ENCODE peak calls at places on chromosomes 16 and 17, in ten cellular contexts. One of them, this sample, is unnamed.

GRCh38 chr17:57369509-57369945 is 113.2 kb downstream of the MSI2 start:
- DNase-seq in esophagus muscularis mucosa: no peak
- DNase-seq in endothelial cell: no peak
- DNase-seq in neural crest cell: no peak
- DNase-seq in IMR-90: peak
- DNase-seq in Calu3: no peak
- DNase-seq in ovary: no peak
- DNase-seq in cardiac fibroblast: peak
- DNase-seq in Caco-2: no peak
- DNase-seq in type B pancreatic cell: no peak
- DNase-seq in this sample: no peak

GRCh38 chr17:33267279-33267790 is 25.8 kb downstream of the ASIC2 start:
- DNase-seq in esophagus muscularis mucosa: no peak
- DNase-seq in endothelial cell: no peak
- DNase-seq in neural crest cell: no peak
- DNase-seq in IMR-90: peak
- DNase-seq in Calu3: no peak
- DNase-seq in ovary: no peak
- DNase-seq in cardiac fibroblast: peak
- DNase-seq in Caco-2: no peak
- DNase-seq in type B pancreatic cell: no peak
- DNase-seq in this sample: peak

GRCh38 chr17:69558796-69559195 is 144.3 kb downstream of the MAP2K6 start:
- DNase-seq in esophagus muscularis mucosa: no peak
- DNase-seq in endothelial cell: no peak
- DNase-seq in neural crest cell: no peak
- DNase-seq in IMR-90: no peak
- DNase-seq in Calu3: no peak
- DNase-seq in ovary: no peak
- DNase-seq in cardiac fibroblast: no peak
- DNase-seq in Caco-2: no peak
- DNase-seq in type B pancreatic cell: no peak
- DNase-seq in this sample: no peak

GRCh38 chr17:79955961-79956735 is 79.5 kb downstream of the TBC1D16 start:
- DNase-seq in esophagus muscularis mucosa: no peak
- DNase-seq in endothelial cell: no peak
- DNase-seq in neural crest cell: no peak
- DNase-seq in IMR-90: no peak
- DNase-seq in Calu3: no peak
- DNase-seq in ovary: no peak
- DNase-seq in cardiac fibroblast: no peak
- DNase-seq in Caco-2: no peak
- DNase-seq in type B pancreatic cell: peak
- DNase-seq in this sample: no peak

GRCh38 chr16:24520983-24521382 is 18.4 kb upstream of the RBBP6 start:
- DNase-seq in esophagus muscularis mucosa: no peak
- DNase-seq in endothelial cell: no peak
- DNase-seq in neural crest cell: no peak
- DNase-seq in IMR-90: no peak
- DNase-seq in Calu3: no peak
- DNase-seq in ovary: no peak
- DNase-seq in cardiac fibroblast: no peak
- DNase-seq in Caco-2: no peak
- DNase-seq in type B pancreatic cell: no peak
- DNase-seq in this sample: no peak

GRCh38 chr16:84117482-84117843 is 721 bp upstream of the MBTPS1 start:
- DNase-seq in esophagus muscularis mucosa: no peak
- DNase-seq in endothelial cell: no peak
- DNase-seq in neural crest cell: no peak
- DNase-seq in IMR-90: peak
- DNase-seq in Calu3: no peak
- DNase-seq in ovary: no peak
- DNase-seq in cardiac fibroblast: peak
- DNase-seq in Caco-2: no peak
- DNase-seq in type B pancreatic cell: no peak
- DNase-seq in this sample: peak

GRCh38 chr16:22721497-22722100 is 92.4 kb upstream of the HS3ST2 start:
- DNase-seq in esophagus muscularis mucosa: no peak
- DNase-seq in endothelial cell: no peak
- DNase-seq in neural crest cell: no peak
- DNase-seq in IMR-90: no peak
- DNase-seq in Calu3: no peak
- DNase-seq in ovary: no peak
- DNase-seq in cardiac fibroblast: no peak
- DNase-seq in Caco-2: no peak
- DNase-seq in type B pancreatic cell: no peak
- DNase-seq in this sample: no peak

GRCh38 chr16:2040450-2041105 is 7.1 kb downstream of the NTHL1 start:
- DNase-seq in esophagus muscularis mucosa: no peak
- DNase-seq in endothelial cell: no peak
- DNase-seq in neural crest cell: no peak
- DNase-seq in IMR-90: no peak
- DNase-seq in Calu3: no peak
- DNase-seq in ovary: no peak
- DNase-seq in cardiac fibroblast: no peak
- DNase-seq in Caco-2: no peak
- DNase-seq in type B pancreatic cell: no peak
- DNase-seq in this sample: no peak

GRCh38 chr17:62966426-62967110 is 533 bp downstream of the TANC2 start:
- DNase-seq in esophagus muscularis mucosa: no peak
- DNase-seq in endothelial cell: peak
- DNase-seq in neural crest cell: peak
- DNase-seq in IMR-90: peak
- DNase-seq in Calu3: peak
- DNase-seq in ovary: peak
- DNase-seq in cardiac fibroblast: peak
- DNase-seq in Caco-2: peak
- DNase-seq in type B pancreatic cell: no peak
- DNase-seq in this sample: no peak

GRCh38 chr17:40485851-40486512 is 15.4 kb downstream of the TNS4 start:
- DNase-seq in esophagus muscularis mucosa: no peak
- DNase-seq in endothelial cell: no peak
- DNase-seq in neural crest cell: no peak
- DNase-seq in IMR-90: peak
- DNase-seq in Calu3: peak
- DNase-seq in ovary: peak
- DNase-seq in cardiac fibroblast: peak
- DNase-seq in Caco-2: no peak
- DNase-seq in type B pancreatic cell: no peak
- DNase-seq in this sample: peak

GRCh38 chr17:9924735-9925191 is 19.7 kb upstream of the RCVRN start:
- DNase-seq in esophagus muscularis mucosa: no peak
- DNase-seq in endothelial cell: peak
- DNase-seq in neural crest cell: peak
- DNase-seq in IMR-90: peak
- DNase-seq in Calu3: peak
- DNase-seq in ovary: peak
- DNase-seq in cardiac fibroblast: peak
- DNase-seq in Caco-2: peak
- DNase-seq in type B pancreatic cell: no peak
- DNase-seq in this sample: peak

GRCh38 chr16:88403794-88404581 is 21.2 kb downstream of the ZNF469 start:
- DNase-seq in esophagus muscularis mucosa: no peak
- DNase-seq in endothelial cell: no peak
- DNase-seq in neural crest cell: no peak
- DNase-seq in IMR-90: peak
- DNase-seq in Calu3: no peak
- DNase-seq in ovary: no peak
- DNase-seq in cardiac fibroblast: no peak
- DNase-seq in Caco-2: no peak
- DNase-seq in type B pancreatic cell: no peak
- DNase-seq in this sample: no peak

GRCh38 chr16:68802190-68802589 is 41.1 kb upstream of the TANGO6 start:
- DNase-seq in esophagus muscularis mucosa: no peak
- DNase-seq in endothelial cell: no peak
- DNase-seq in neural crest cell: no peak
- DNase-seq in IMR-90: peak
- DNase-seq in Calu3: no peak
- DNase-seq in ovary: no peak
- DNase-seq in cardiac fibroblast: peak
- DNase-seq in Caco-2: no peak
- DNase-seq in type B pancreatic cell: no peak
- DNase-seq in this sample: peak

GRCh38 chr16:84585886-84586285 is 32.0 kb downstream of the COTL1 start:
- DNase-seq in esophagus muscularis mucosa: no peak
- DNase-seq in endothelial cell: no peak
- DNase-seq in neural crest cell: peak
- DNase-seq in IMR-90: no peak
- DNase-seq in Calu3: no peak
- DNase-seq in ovary: no peak
- DNase-seq in cardiac fibroblast: no peak
- DNase-seq in Caco-2: peak
- DNase-seq in type B pancreatic cell: no peak
- DNase-seq in this sample: no peak

GRCh38 chr16:68144008-68144407 is 58.8 kb downstream of the NFATC3 start:
- DNase-seq in esophagus muscularis mucosa: no peak
- DNase-seq in endothelial cell: no peak
- DNase-seq in neural crest cell: no peak
- DNase-seq in IMR-90: no peak
- DNase-seq in Calu3: no peak
- DNase-seq in ovary: no peak
- DNase-seq in cardiac fibroblast: no peak
- DNase-seq in Caco-2: no peak
- DNase-seq in type B pancreatic cell: no peak
- DNase-seq in this sample: no peak

GRCh38 chr17:45812102-45812501 is 28.0 kb downstream of the CRHR1 start:
- DNase-seq in esophagus muscularis mucosa: no peak
- DNase-seq in endothelial cell: no peak
- DNase-seq in neural crest cell: no peak
- DNase-seq in IMR-90: no peak
- DNase-seq in Calu3: no peak
- DNase-seq in ovary: no peak
- DNase-seq in cardiac fibroblast: peak
- DNase-seq in Caco-2: no peak
- DNase-seq in type B pancreatic cell: no peak
- DNase-seq in this sample: peak
- TF ChIP-seq CTCF in esophagus muscularis mucosa: no peak
- TF ChIP-seq CTCF in endothelial cell: no peak
- TF ChIP-seq CTCF in neural crest cell: no peak
- TF ChIP-seq CTCF in IMR-90: no peak
- TF ChIP-seq CTCF in Calu3: no peak
- TF ChIP-seq CTCF in ovary: no peak
- TF ChIP-seq CTCF in cardiac fibroblast: peak
- TF ChIP-seq CTCF in Caco-2: no peak
- TF ChIP-seq CTCF in type B pancreatic cell: peak
- TF ChIP-seq CTCF in this sample: peak

GRCh38 chr16:46687486-46687885 is 1.5 kb downstream of the VPS35 start:
- DNase-seq in esophagus muscularis mucosa: no peak
- DNase-seq in endothelial cell: no peak
- DNase-seq in neural crest cell: no peak
- DNase-seq in IMR-90: no peak
- DNase-seq in Calu3: no peak
- DNase-seq in ovary: no peak
- DNase-seq in cardiac fibroblast: no peak
- DNase-seq in Caco-2: no peak
- DNase-seq in type B pancreatic cell: no peak
- DNase-seq in this sample: no peak

GRCh38 chr16:46689492-46690280 is at the start of gene ORC6:
- DNase-seq in esophagus muscularis mucosa: peak
- DNase-seq in endothelial cell: peak
- DNase-seq in neural crest cell: peak
- DNase-seq in IMR-90: peak
- DNase-seq in Calu3: peak
- DNase-seq in ovary: peak
- DNase-seq in cardiac fibroblast: peak
- DNase-seq in Caco-2: peak
- DNase-seq in type B pancreatic cell: peak
- DNase-seq in this sample: peak

GRCh38 chr16:46686815-46687473 is 2.0 kb downstream of the VPS35 start:
- DNase-seq in esophagus muscularis mucosa: no peak
- DNase-seq in endothelial cell: no peak
- DNase-seq in neural crest cell: no peak
- DNase-seq in IMR-90: no peak
- DNase-seq in Calu3: no peak
- DNase-seq in ovary: no peak
- DNase-seq in cardiac fibroblast: no peak
- DNase-seq in Caco-2: no peak
- DNase-seq in type B pancreatic cell: no peak
- DNase-seq in this sample: no peak

GRCh38 chr16:46688657-46689491 is at the start of gene VPS35:
- DNase-seq in esophagus muscularis mucosa: peak
- DNase-seq in endothelial cell: peak
- DNase-seq in neural crest cell: peak
- DNase-seq in IMR-90: peak
- DNase-seq in Calu3: peak
- DNase-seq in ovary: peak
- DNase-seq in cardiac fibroblast: peak
- DNase-seq in Caco-2: peak
- DNase-seq in type B pancreatic cell: peak
- DNase-seq in this sample: peak

GRCh38 chr16:46688101-46688656 is 799 bp downstream of the VPS35 start:
- DNase-seq in esophagus muscularis mucosa: no peak
- DNase-seq in endothelial cell: no peak
- DNase-seq in neural crest cell: no peak
- DNase-seq in IMR-90: peak
- DNase-seq in Calu3: no peak
- DNase-seq in ovary: no peak
- DNase-seq in cardiac fibroblast: peak
- DNase-seq in Caco-2: no peak
- DNase-seq in type B pancreatic cell: no peak
- DNase-seq in this sample: peak
- TF ChIP-seq CTCF in esophagus muscularis mucosa: no peak
- TF ChIP-seq CTCF in endothelial cell: no peak
- TF ChIP-seq CTCF in neural crest cell: no peak
- TF ChIP-seq CTCF in IMR-90: no peak
- TF ChIP-seq CTCF in Calu3: no peak
- TF ChIP-seq CTCF in ovary: no peak
- TF ChIP-seq CTCF in cardiac fibroblast: peak
- TF ChIP-seq CTCF in Caco-2: no peak
- TF ChIP-seq CTCF in type B pancreatic cell: no peak
- TF ChIP-seq CTCF in this sample: no peak

DNA sequence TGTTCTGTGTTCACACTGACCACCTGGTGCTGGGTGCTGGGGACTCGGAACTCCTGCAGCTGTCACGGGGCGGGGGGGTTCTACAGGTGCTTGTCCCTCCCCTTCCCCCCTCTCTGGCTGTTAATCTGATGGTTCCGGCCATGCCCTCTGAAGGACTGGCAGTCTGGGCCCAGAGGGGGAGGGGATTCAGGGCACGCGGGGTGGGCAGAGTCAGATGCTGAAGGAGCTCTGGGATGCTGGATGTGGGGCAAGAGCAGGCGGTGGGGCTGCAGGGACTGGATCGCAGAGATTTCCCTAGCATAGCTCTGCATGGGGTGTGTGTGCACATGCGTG is 5.4 kb upstream of the TBX21 start:
- DNase-seq in esophagus muscularis mucosa: no peak
- DNase-seq in endothelial cell: no peak
- DNase-seq in neural crest cell: no peak
- DNase-seq in IMR-90: no peak
- DNase-seq in Calu3: no peak
- DNase-seq in ovary: no peak
- DNase-seq in cardiac fibroblast: no peak
- DNase-seq in Caco-2: no peak
- DNase-seq in type B pancreatic cell: no peak
- DNase-seq in this sample: no peak
- TF ChIP-seq CTCF in esophagus muscularis mucosa: no peak
- TF ChIP-seq CTCF in endothelial cell: no peak
- TF ChIP-seq CTCF in neural crest cell: no peak
- TF ChIP-seq CTCF in IMR-90: no peak
- TF ChIP-seq CTCF in Calu3: no peak
- TF ChIP-seq CTCF in ovary: no peak
- TF ChIP-seq CTCF in cardiac fibroblast: no peak
- TF ChIP-seq CTCF in Caco-2: no peak
- TF ChIP-seq CTCF in type B pancreatic cell: no peak
- TF ChIP-seq CTCF in this sample: no peak

GRCh38 chr17:75758131-75758905 is 6.7 kb downstream of the GALK1 start:
- DNase-seq in esophagus muscularis mucosa: no peak
- DNase-seq in endothelial cell: no peak
- DNase-seq in neural crest cell: no peak
- DNase-seq in IMR-90: no peak
- DNase-seq in Calu3: no peak
- DNase-seq in ovary: no peak
- DNase-seq in cardiac fibroblast: no peak
- DNase-seq in Caco-2: peak
- DNase-seq in type B pancreatic cell: no peak
- DNase-seq in this sample: no peak
- TF ChIP-seq CTCF in esophagus muscularis mucosa: no peak
- TF ChIP-seq CTCF in endothelial cell: no peak
- TF ChIP-seq CTCF in neural crest cell: no peak
- TF ChIP-seq CTCF in IMR-90: peak
- TF ChIP-seq CTCF in Calu3: peak
- TF ChIP-seq CTCF in ovary: no peak
- TF ChIP-seq CTCF in cardiac fibroblast: peak
- TF ChIP-seq CTCF in Caco-2: peak
- TF ChIP-seq CTCF in type B pancreatic cell: peak
- TF ChIP-seq CTCF in this sample: peak